ENCODE peak calls at places on chromosomes 3 and 15, in nine cellular contexts. P is HepG2, J is WTC11, U is H1, N is A549, Q is K562, S is HCT116, X is NB4, Z is SK-N-SH. A is an unnamed sample.

GRCh38 chr15:73928241-73928579 is 1.9 kb downstream of the LOXL1 start:
- DNase-seq in P (no peak), J (no peak), U (no peak), N (no peak), Q (no peak), S (no peak), X (no peak), Z (no peak), A (no peak)

GRCh38 chr3:48090166-48090939 is 74.1 kb upstream of the MAP4 start:
- DNase-seq in P (no peak), J (no peak), U (no peak), N (no peak), Q (no peak), S (no peak), X (no peak), Z (no peak), A (no peak)

GRCh38 chr3:182837855-182838454 is 44.7 kb downstream of the ATP11B start:
- DNase-seq in P (peak), J (no peak), U (no peak), N (no peak), Q (no peak), S (no peak), X (peak), Z (peak), A (peak)

GRCh38 chr15:68503791-68504720 is 72.1 kb upstream of the ITGA11 start:
- DNase-seq in P (no peak), J (no peak), U (no peak), N (no peak), Q (no peak), S (no peak), X (no peak), Z (no peak), A (no peak)

GRCh38 chr3:33377931-33378330 is 62.3 kb downstream of the UBP1 start:
- DNase-seq in P (no peak), J (no peak), U (no peak), N (no peak), Q (no peak), S (no peak), X (no peak), Z (no peak), A (no peak)

GRCh38 chr3:192054881-192055280 is 593.9 kb downstream of the PYDC2 start:
- DNase-seq in P (no peak), J (no peak), U (no peak), N (no peak), Q (no peak), S (no peak), X (no peak), Z (no peak), A (peak)

GRCh38 chr3:162865466-162865865 is 1368.9 kb downstream of the OTOL1 start:
- DNase-seq in P (no peak), J (no peak), U (no peak), N (no peak), Q (no peak), S (no peak), X (no peak), Z (no peak), A (no peak)

GRCh38 chr3:160676547-160677303 is at the start of gene ARL14:
- DNase-seq in P (peak), J (no peak), U (peak), N (peak), Q (no peak), S (peak), X (no peak), Z (no peak), A (peak)

GRCh38 chr3:55615694-55616310 is 128.7 kb upstream of the WNT5A start:
- DNase-seq in P (no peak), J (peak), U (peak), N (no peak), Q (no peak), S (no peak), X (no peak), Z (no peak), A (no peak)

GRCh38 chr15:90571063-90571541 is 41.4 kb downstream of the CRTC3 start:
- DNase-seq in P (no peak), J (no peak), U (no peak), N (no peak), Q (peak), S (peak), X (peak), Z (no peak), A (no peak)

GRCh38 chr3:34758630-34759261 is 880.6 kb upstream of the ARPP21 start:
- DNase-seq in P (no peak), J (no peak), U (no peak), N (no peak), Q (no peak), S (no peak), X (no peak), Z (no peak), A (no peak)

GRCh38 chr3:147369671-147370123 is 36.6 kb downstream of the ZIC4 start:
- DNase-seq in P (no peak), J (peak), U (no peak), N (no peak), Q (no peak), S (no peak), X (no peak), Z (no peak), A (no peak)

GRCh38 chr3:136535906-136536305 is 216.3 kb downstream of the STAG1 start:
- DNase-seq in P (no peak), J (no peak), U (no peak), N (no peak), Q (no peak), S (no peak), X (no peak), Z (no peak), A (no peak)

GRCh38 chr3:42014949-42015533 is 53.1 kb upstream of the ULK4 start:
- DNase-seq in P (peak), J (peak), U (no peak), N (no peak), Q (peak), S (no peak), X (peak), Z (peak), A (peak)

GRCh38 chr3:64300790-64301423 is 75.6 kb upstream of the PRICKLE2 start:
- DNase-seq in P (no peak), J (no peak), U (no peak), N (no peak), Q (no peak), S (no peak), X (no peak), Z (no peak), A (no peak)

GRCh38 chr3:44954962-44955361 is 21.0 kb downstream of the ZDHHC3 start:
- DNase-seq in P (peak), J (no peak), U (no peak), N (no peak), Q (peak), S (no peak), X (peak), Z (no peak), A (peak)

GRCh38 chr3:76107935-76108570 is 322.7 kb upstream of the ZNF717 start:
- DNase-seq in P (peak), J (peak), U (no peak), N (peak), Q (peak), S (peak), X (peak), Z (peak), A (no peak)

GRCh38 chr3:23385327-23385726 is 182.2 kb downstream of the UBE2E2 start:
- DNase-seq in P (no peak), J (no peak), U (no peak), N (no peak), Q (no peak), S (no peak), X (no peak), Z (no peak), A (no peak)

GRCh38 chr3:190012784-190013183 is 107.9 kb downstream of the P3H2 start:
- DNase-seq in P (no peak), J (no peak), U (no peak), N (no peak), Q (no peak), S (peak), X (no peak), Z (no peak), A (no peak)

GRCh38 chr15:66655997-66656396 is 46.0 kb upstream of the SMAD6 start:
- DNase-seq in P (no peak), J (no peak), U (no peak), N (no peak), Q (no peak), S (no peak), X (no peak), Z (no peak), A (no peak)

GRCh38 chr15:30923429-30923828 is 19.7 kb downstream of the FAN1 start:
- DNase-seq in P (no peak), J (no peak), U (no peak), N (no peak), Q (no peak), S (no peak), X (no peak), Z (no peak), A (no peak)

GRCh38 chr15:45429974-45430792 is 51.8 kb upstream of the GATM start:
- DNase-seq in P (peak), J (peak), U (peak), N (peak), Q (peak), S (no peak), X (peak), Z (peak), A (peak)

GRCh38 chr3:17742837-17743659 is 617 bp upstream of the TBC1D5 start:
- DNase-seq in P (no peak), J (no peak), U (no peak), N (peak), Q (peak), S (no peak), X (no peak), Z (peak), A (peak)

GRCh38 chr3:108511490-108511889 is 1.1 kb upstream of the MYH15 start:
- DNase-seq in P (no peak), J (no peak), U (no peak), N (no peak), Q (no peak), S (no peak), X (no peak), Z (no peak), A (no peak)

GRCh38 chr15:35288580-35288979 is 203.5 kb upstream of the NANOGP8 start:
- DNase-seq in P (no peak), J (no peak), U (no peak), N (no peak), Q (no peak), S (no peak), X (no peak), Z (peak), A (no peak)

GRCh38 chr15:62119224-62119925 is 45.7 kb downstream of the C2CD4B start:
- DNase-seq in P (peak), J (no peak), U (no peak), N (peak), Q (no peak), S (peak), X (peak), Z (no peak), A (peak)

GRCh38 chr15:85785887-85786777 is 8.6 kb downstream of the KLHL25 start:
- DNase-seq in P (peak), J (no peak), U (no peak), N (peak), Q (no peak), S (peak), X (peak), Z (no peak), A (peak)

GRCh38 chr3:24154003-24154695 is 209.1 kb downstream of the NR1D2 start:
- DNase-seq in P (no peak), J (no peak), U (no peak), N (no peak), Q (no peak), S (no peak), X (no peak), Z (no peak), A (no peak)

GRCh38 chr15:51266548-51266947 is 71.8 kb downstream of the CYP19A1 start:
- DNase-seq in P (no peak), J (no peak), U (no peak), N (no peak), Q (no peak), S (no peak), X (no peak), Z (no peak), A (no peak)

GRCh38 chr3:66029443-66029842 is 9.3 kb downstream of the MAGI1 start:
- DNase-seq in P (no peak), J (no peak), U (no peak), N (no peak), Q (no peak), S (no peak), X (no peak), Z (no peak), A (no peak)

GRCh38 chr3:97613139-97613538 is 151.4 kb upstream of the ARL6 start:
- DNase-seq in P (no peak), J (no peak), U (no peak), N (no peak), Q (no peak), S (no peak), X (no peak), Z (no peak), A (no peak)

DNA sequence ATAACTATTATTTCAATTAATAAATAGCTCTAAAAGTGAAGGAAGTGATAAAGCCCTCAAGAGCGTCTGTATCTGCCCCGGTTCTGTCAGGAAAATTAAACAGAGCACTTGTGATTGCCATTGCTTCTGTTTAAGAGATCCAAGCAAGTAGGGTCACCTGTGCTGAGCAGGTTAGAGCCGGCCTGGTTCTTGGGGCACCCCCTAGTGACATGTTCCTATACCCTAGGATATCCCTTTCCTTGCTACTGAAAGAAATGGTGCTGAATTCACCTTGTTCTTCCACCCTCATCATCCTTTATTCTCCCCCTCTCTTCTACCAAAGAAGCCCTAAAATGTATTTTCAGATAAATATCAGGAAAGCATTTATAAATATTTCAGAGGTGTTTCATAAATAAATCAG is 323.5 kb downstream of the RORA start:
- DNase-seq in P (no peak), J (peak), U (no peak), N (no peak), Q (no peak), S (no peak), X (no peak), Z (no peak), A (no peak)
- TF ChIP-seq MAX in P (no peak), J (no peak), U (no peak), N (no peak), Q (no peak), S (no peak), X (no peak), Z (no peak), A (no peak)

GRCh38 chr3:62607287-62608029 is 234.1 kb upstream of the FEZF2 start:
- DNase-seq in P (no peak), J (no peak), U (no peak), N (no peak), Q (no peak), S (no peak), X (no peak), Z (no peak), A (peak)
- TF ChIP-seq MAX in P (no peak), J (no peak), U (no peak), N (no peak), Q (no peak), S (peak), X (no peak), Z (no peak), A (no peak)

GRCh38 chr15:93330862-93331544 is 242.0 kb upstream of the RGMA start:
- DNase-seq in P (no peak), J (no peak), U (no peak), N (no peak), Q (no peak), S (no peak), X (no peak), Z (no peak), A (no peak)

GRCh38 chr15:93333826-93334225 is 244.8 kb upstream of the RGMA start:
- DNase-seq in P (no peak), J (no peak), U (no peak), N (no peak), Q (no peak), S (no peak), X (peak), Z (no peak), A (no peak)

GRCh38 chr15:93327364-93327763 is 238.4 kb upstream of the RGMA start:
- DNase-seq in P (no peak), J (no peak), U (no peak), N (no peak), Q (no peak), S (no peak), X (no peak), Z (no peak), A (no peak)

DNA sequence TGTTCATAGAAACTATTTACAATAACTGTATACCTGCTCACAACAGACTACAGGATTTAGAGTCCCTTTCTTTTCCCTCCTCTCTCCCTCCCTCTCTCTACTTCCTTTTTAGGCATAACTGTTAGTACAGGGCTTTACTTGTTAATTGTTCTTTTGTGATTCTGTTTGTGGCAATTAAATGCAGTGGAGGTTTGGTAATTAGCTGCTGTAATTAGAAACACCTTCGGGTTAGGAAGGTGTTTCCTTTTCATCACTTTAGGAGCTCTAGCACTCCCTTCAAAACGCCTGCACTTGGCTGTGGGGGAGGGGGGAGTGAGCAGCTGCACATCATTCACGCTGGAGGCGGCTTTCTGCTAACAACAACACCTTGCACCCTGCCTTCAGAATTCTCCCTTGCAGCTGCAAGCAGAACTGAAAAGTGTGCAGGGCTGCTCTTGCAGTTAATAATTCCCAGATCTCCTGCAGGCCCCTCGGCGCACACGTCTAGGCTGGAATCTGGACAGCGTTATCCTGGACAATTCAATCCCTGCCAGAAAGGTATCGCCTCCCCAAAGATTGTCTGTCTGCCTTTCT is 242.6 kb upstream of the RGMA start:
- DNase-seq in P (no peak), J (peak), U (peak), N (no peak), Q (no peak), S (no peak), X (no peak), Z (peak), A (no peak)
- TF ChIP-seq MAX in P (no peak), J (no peak), U (no peak), N (no peak), Q (no peak), S (no peak), X (no peak), Z (no peak), A (no peak)

DNA sequence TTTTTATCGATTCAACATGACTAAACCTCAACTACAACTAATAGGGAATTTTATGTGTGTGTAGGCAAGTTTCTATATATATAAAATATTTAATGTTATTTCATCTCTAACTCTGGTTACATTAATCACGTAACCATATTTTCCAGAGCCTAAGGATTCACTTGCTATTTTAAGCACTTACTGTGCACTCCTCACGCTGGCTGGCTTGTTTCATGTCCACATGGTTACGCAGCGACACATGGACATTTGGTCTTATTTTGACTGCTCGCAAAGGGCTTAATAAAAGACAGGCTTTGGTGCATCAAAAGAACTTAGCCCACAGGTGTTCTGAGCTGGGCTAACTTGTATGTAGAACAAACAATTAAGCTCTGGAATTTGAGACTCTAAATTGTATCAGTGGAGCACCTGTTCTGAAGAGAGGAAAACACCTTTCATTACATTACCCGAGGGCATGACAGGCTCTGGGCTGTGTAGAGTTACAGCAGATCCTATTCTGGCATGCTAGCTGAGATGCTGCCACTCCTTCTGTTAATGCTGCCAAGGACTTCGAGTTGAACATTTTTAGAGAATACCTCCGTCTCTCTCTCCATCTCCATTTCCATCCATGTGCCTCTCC is 130.0 kb upstream of the NR2F2 start:
- DNase-seq in P (no peak), J (no peak), U (no peak), N (no peak), Q (no peak), S (no peak), X (no peak), Z (no peak), A (no peak)
- TF ChIP-seq MAX in P (no peak), J (no peak), U (no peak), N (no peak), Q (no peak), S (no peak), X (no peak), Z (no peak), A (no peak)

A was measured in endothelial cell of umbilical vein.